ENCODE peak calls at places on chromosomes 11 and 22, in five cellular contexts. D, C, N, S and L are unnamed samples.

GRCh38 chr11:7480132-7480531 is 5.2 kb upstream of the OLFML1 start:
- DNase-seq in D (no peak), C (no peak), N (peak; percentile 46), S (no peak), L (peak; percentile 8)

GRCh38 chr11:86681039-86681745 is 8.8 kb upstream of the ME3 start:
- DNase-seq in D (no peak), C (no peak), N (no peak), S (no peak), L (no peak)

GRCh38 chr22:36162127-36163034 is 1.8 kb upstream of the APOL3 start:
- DNase-seq in D (no peak), C (no peak), N (no peak), S (no peak), L (no peak)

GRCh38 chr11:30914143-30914762 is 328.1 kb upstream of the MPPED2 start:
- DNase-seq in D (peak; percentile 76), C (no peak), N (peak; percentile 64), S (peak; percentile 45), L (peak; percentile 18)

GRCh38 chr22:30267382-30268302 is 991 bp upstream of the OSM start:
- DNase-seq in D (no peak), C (no peak), N (no peak), S (no peak), L (no peak)

GRCh38 chr11:22785251-22785650 is 44.4 kb downstream of the SVIP start:
- DNase-seq in D (peak; percentile 18), C (no peak), N (no peak), S (no peak), L (no peak)

GRCh38 chr22:23302171-23303002 is 122.1 kb downstream of the BCR start:
- DNase-seq in D (peak; percentile 60), C (no peak), N (no peak), S (no peak), L (no peak)

GRCh38 chr22:29245626-29246385 is 22.0 kb downstream of the RHBDD3 start:
- DNase-seq in D (peak; percentile 83), C (peak; percentile 41), N (peak; percentile 61), S (peak; percentile 66), L (peak; percentile 58)

GRCh38 chr11:69102732-69103615 is 52.8 kb upstream of the SMIM38 start:
- DNase-seq in D (peak; percentile 11), C (no peak), N (no peak), S (no peak), L (no peak)

GRCh38 chr11:15117751-15118150 is 3.0 kb downstream of the INSC start:
- DNase-seq in D (no peak), C (no peak), N (no peak), S (no peak), L (no peak)

GRCh38 chr11:17257200-17257599 is 19.3 kb upstream of the NUCB2 start:
- DNase-seq in D (no peak), C (no peak), N (peak; percentile 33), S (no peak), L (peak; percentile 63)

GRCh38 chr11:61930936-61931335 is 13.6 kb upstream of the RAB3IL1 start:
- DNase-seq in D (no peak), C (no peak), N (no peak), S (no peak), L (no peak)

GRCh38 chr22:27809700-27810365 is 8.3 kb upstream of the MN1 start:
- DNase-seq in D (peak; percentile 42), C (no peak), N (no peak), S (no peak), L (no peak)

GRCh38 chr11:27914080-27914479 is 193.9 kb downstream of the KIF18A start:
- DNase-seq in D (no peak), C (no peak), N (no peak), S (no peak), L (peak; percentile 57)

GRCh38 chr22:39556970-39557811 is 13.4 kb upstream of the CACNA1I start:
- DNase-seq in D (no peak), C (no peak), N (no peak), S (no peak), L (no peak)

GRCh38 chr11:104883342-104883741 is 14.9 kb downstream of the CASP12 start:
- DNase-seq in D (no peak), C (no peak), N (no peak), S (no peak), L (no peak)

GRCh38 chr22:22810018-22810427 is 77.6 kb upstream of the IGLL5 start:
- DNase-seq in D (peak; percentile 54), C (peak; percentile 38), N (peak; percentile 34), S (peak; percentile 38), L (peak; percentile 12)

GRCh38 chr11:106986261-106986660 is 32.0 kb downstream of the GUCY1A2 start:
- DNase-seq in D (no peak), C (no peak), N (peak; percentile 69), S (no peak), L (peak; percentile 88)

GRCh38 chr11:2298795-2299747 is 2.6 kb downstream of the C11orf21 start:
- DNase-seq in D (peak; percentile 36), C (no peak), N (no peak), S (no peak), L (no peak)

GRCh38 chr11:69170704-69171103 is 15.0 kb downstream of the SMIM38 start:
- DNase-seq in D (no peak), C (no peak), N (no peak), S (no peak), L (no peak)